ENCODE peak calls at places on chromosomes 16 and 17, in eight cellular contexts. I is AG10803; R is BJ; Y is A549; S is CD8-positive, alpha-beta T cell; E is esophagus muscularis mucosa; T is AG09309; O is lung. J is an unnamed sample.

GRCh38 chr17:72115789-72116520 is 4.9 kb upstream of the SOX9 start:
- DNase-seq in I (no peak), R (no peak), Y (no peak), S (no peak), E (no peak), T (no peak), O (no peak), J (no peak)

GRCh38 chr16:12737563-12737962 is 66.1 kb downstream of the CPPED1 start:
- DNase-seq in I (no peak), R (no peak), Y (no peak), S (no peak), E (no peak), T (no peak), O (no peak), J (no peak)

GRCh38 chr16:75227361-75228142 is 8.8 kb downstream of the CTRB1 start:
- DNase-seq in I (no peak), R (no peak), Y (no peak), S (no peak), E (no peak), T (no peak), O (no peak), J (no peak)

GRCh38 chr16:46949216-46949892 is 24.1 kb downstream of the DNAJA2 start:
- DNase-seq in I (no peak), R (no peak), Y (no peak), S (no peak), E (no peak), T (no peak), O (no peak), J (no peak)

GRCh38 chr17:14409292-14409691 is 108.4 kb downstream of the HS3ST3B1 start:
- DNase-seq in I (no peak), R (no peak), Y (no peak), S (no peak), E (no peak), T (no peak), O (no peak), J (no peak)

GRCh38 chr16:68445458-68445857 is 2.9 kb downstream of the SMPD3 start:
- DNase-seq in I (no peak), R (no peak), Y (peak; percentile 41), S (no peak), E (no peak), T (no peak), O (peak; percentile 55), J (no peak)

GRCh38 chr16:67112591-67113399 is 3.1 kb downstream of the PHAF1 start:
- DNase-seq in I (no peak), R (no peak), Y (no peak), S (no peak), E (no peak), T (no peak), O (no peak), J (no peak)

GRCh38 chr16:56419740-56420548 is 5.4 kb downstream of the AMFR start:
- DNase-seq in I (no peak), R (no peak), Y (no peak), S (no peak), E (no peak), T (no peak), O (no peak), J (no peak)

GRCh38 chr16:50285406-50286003 is 19.2 kb downstream of the ADCY7 start:
- DNase-seq in I (no peak), R (no peak), Y (no peak), S (no peak), E (no peak), T (no peak), O (no peak), J (no peak)

GRCh38 chr16:31084584-31085298 is 4.0 kb downstream of the PRSS53 start:
- DNase-seq in I (no peak), R (no peak), Y (no peak), S (no peak), E (no peak), T (no peak), O (no peak), J (no peak)

GRCh38 chr17:27352481-27353460 is 58.9 kb downstream of the WSB1 start:
- DNase-seq in I (no peak), R (no peak), Y (peak; percentile 30), S (no peak), E (no peak), T (no peak), O (no peak), J (no peak)

GRCh38 chr16:85210423-85211169 is 98.3 kb upstream of the CIBAR2 start:
- DNase-seq in I (peak; percentile 93), R (no peak), Y (no peak), S (no peak), E (no peak), T (no peak), O (no peak), J (no peak)

GRCh38 chr17:42387663-42388380 is 420 bp downstream of the STAT3 start:
- DNase-seq in I (no peak), R (no peak), Y (no peak), S (peak; percentile 21), E (no peak), T (no peak), O (peak; percentile 59), J (no peak)

GRCh38 chr17:70144260-70144846 is 25.0 kb upstream of the KCNJ2 start:
- DNase-seq in I (peak; percentile 48), R (no peak), Y (peak; percentile 15), S (no peak), E (no peak), T (peak; percentile 14), O (no peak), J (peak; percentile 24)

GRCh38 chr17:82910770-82911169 is 70.9 kb upstream of the ZNF750 start:
- DNase-seq in I (no peak), R (no peak), Y (no peak), S (no peak), E (no peak), T (no peak), O (no peak), J (no peak)

GRCh38 chr17:1963250-1963649 is 61.9 kb downstream of the RTN4RL1 start:
- DNase-seq in I (no peak), R (no peak), Y (no peak), S (no peak), E (no peak), T (no peak), O (no peak), J (no peak)

GRCh38 chr17:41417576-41418015 is 6.8 kb downstream of the KRT37 start:
- DNase-seq in I (no peak), R (no peak), Y (peak; percentile 67), S (no peak), E (no peak), T (no peak), O (no peak), J (no peak)

GRCh38 chr17:48335858-48336500 is 94.0 kb downstream of the SKAP1 start:
- DNase-seq in I (peak; percentile 64), R (peak; percentile 4), Y (peak; percentile 35), S (no peak), E (no peak), T (no peak), O (no peak), J (peak; percentile 64)

DNA sequence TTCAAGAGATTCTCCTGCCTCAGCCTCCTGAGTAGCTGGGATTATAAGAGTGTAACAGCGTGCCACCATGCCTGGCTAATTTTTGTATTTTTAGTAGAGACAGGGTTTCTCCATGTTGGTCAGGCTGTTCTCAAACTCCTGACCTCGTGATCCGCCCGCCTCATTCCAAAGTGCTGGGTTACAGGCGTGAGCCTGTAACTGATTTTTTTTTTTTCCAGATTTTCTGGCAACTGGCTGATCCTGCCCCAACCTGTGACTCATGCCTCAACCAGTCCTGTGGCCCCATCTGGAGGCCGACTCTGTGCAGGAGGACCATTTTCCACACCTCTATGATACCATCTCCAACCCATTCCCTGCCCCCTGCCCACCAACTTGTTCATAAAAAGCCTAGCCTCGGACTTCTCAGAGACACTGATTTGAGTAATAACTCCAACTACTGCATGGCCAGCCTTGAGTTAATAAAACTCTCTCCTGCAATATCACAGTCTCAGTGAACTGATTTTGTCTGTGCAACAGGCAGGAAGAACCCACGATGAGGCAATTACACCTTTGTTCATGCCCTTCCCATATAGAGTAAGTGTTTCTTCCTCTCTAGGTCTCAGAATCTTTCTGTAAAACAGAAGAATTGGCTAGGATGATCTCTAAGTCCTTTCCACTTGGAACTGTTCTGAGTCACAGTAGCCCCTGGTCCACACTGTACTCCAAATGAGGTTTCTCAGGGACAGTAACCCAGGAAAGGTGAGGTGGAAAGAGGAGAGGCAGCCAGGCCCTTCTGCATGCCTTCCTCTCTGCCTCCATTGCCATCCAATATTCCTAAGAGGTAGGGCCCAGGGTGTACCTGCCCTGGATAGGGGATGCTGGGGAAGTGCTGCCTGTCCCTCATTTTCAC is 8.8 kb upstream of the CNOT1 start:
- DNase-seq in I (peak; percentile 92), R (peak; percentile 70), Y (peak; percentile 66), S (no peak), E (peak; percentile 37), T (peak; percentile 72), O (no peak), J (peak; percentile 57)
- TF ChIP-seq CTCF in I (peak; percentile 62), R (peak; percentile 66), Y (peak; percentile 60), S (no peak), E (no peak), T (peak; percentile 66), O (no peak), J (peak; percentile 60)

DNA sequence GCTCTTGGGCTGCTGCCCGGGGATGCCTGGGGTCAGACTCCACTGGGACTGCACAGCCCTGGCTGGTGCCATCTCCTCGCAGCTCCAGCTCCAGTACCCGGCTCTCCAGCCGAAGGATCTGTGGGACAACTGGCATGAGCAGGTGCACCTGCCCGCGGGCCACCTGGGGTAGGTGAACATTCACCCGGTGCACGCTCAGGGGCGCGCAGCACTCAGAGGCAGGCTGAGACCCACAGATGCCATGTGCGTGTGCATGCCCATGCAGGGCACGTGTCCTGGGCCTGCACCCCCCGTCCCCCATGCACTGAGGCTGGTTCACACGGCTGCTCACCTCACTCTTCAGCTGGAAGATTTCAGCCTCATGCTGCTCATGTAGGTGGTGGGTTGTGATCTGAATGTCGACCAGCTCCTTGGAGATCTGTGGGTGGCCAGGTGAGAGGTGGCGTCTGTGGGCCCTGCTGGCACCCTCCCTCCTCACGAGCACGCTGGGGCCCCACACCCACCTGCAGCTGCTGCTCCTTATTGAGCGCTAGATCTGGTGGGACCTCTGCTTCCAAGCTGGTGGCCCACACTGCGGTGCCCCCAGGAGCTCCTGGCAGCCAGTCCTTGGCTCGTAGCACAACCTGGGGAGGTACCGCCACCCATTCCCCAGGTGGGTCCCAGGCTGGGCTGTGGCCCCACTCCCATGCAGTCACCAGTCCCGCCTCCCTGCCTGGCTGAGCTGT is 618 bp downstream of the CCDC78 start:
- DNase-seq in I (no peak), R (no peak), Y (no peak), S (no peak), E (no peak), T (no peak), O (no peak), J (no peak)
- H3K4me3 ChIP-seq in I (no peak overlapping the region), R (no peak overlapping the region), Y (no peak overlapping the region), S (no peak overlapping the region), E (no peak overlapping the region), T (no peak overlapping the region), O (no peak overlapping the region), J (no peak overlapping the region)

GRCh38 chr16:88505405-88506082 is 52.5 kb downstream of the ZFPM1 start:
- DNase-seq in I (no peak), R (no peak), Y (peak; percentile 69), S (peak; percentile 53), E (no peak), T (no peak), O (peak; percentile 54), J (no peak)
- TF ChIP-seq CTCF in I (peak; percentile 29), R (peak; percentile 50), Y (peak; percentile 54), S (peak; percentile 35), E (peak; percentile 32), T (peak; percentile 50), O (no peak), J (peak; percentile 50)

DNA sequence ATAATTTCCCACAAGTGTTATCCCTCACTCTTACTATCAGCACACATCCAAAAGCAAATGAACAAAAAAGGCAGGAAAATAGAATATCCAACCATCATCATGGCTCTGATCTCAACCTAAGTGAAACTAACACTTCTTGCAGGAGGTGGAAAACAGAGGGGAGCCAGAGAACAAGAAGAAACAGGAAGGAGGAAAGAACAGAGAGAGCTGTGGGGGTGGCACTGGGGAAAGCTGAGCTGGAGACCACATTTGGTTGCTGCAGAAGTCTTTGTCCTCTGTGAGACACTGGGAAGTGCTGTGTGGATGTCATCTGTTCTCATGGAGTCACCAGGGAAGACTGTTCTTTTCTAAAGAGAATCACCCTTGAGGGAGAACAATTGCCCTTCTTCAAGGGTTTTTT is 34.7 kb downstream of the GRB7 start:
- DNase-seq in I (no peak), R (no peak), Y (no peak), S (no peak), E (no peak), T (no peak), O (no peak), J (no peak)
- H3K4me3 ChIP-seq in I (no peak overlapping the region), R (no peak overlapping the region), Y (no peak overlapping the region), S (peak overlapping the region; percentile 15), E (no peak overlapping the region), T (no peak overlapping the region), O (no peak overlapping the region), J (no peak overlapping the region)